ENCODE peak calls at places on chromosomes 6 and 20, in five cellular contexts. Q is astrocyte, G is IMR-90, W is mesenchymal stem cell, F is endothelial cell of umbilical vein. K is an unnamed sample.

GRCh38 chr6:137968901-137969300 is 101.8 kb downstream of the TNFAIP3 start:
- DNase-seq in Q (no peak), W (no peak), G (no peak), F (no peak), K (no peak)

GRCh38 chr6:152309648-152310047 is 327.5 kb downstream of the SYNE1 start:
- DNase-seq in Q (peak; percentile 59), W (no peak), F (no peak), G (no peak), K (no peak)

GRCh38 chr6:36848658-36849441 is 9.6 kb upstream of the CPNE5 start:
- DNase-seq in Q (no peak), G (no peak), W (no peak), F (peak; percentile 48), K (no peak)

GRCh38 chr6:11791354-11792107 is 12.9 kb upstream of the ADTRP start:
- DNase-seq in G (peak; percentile 55), F (no peak), W (no peak), Q (no peak), K (no peak)

GRCh38 chr6:23329091-23329490 is 759.7 kb downstream of the HDGFL1 start:
- DNase-seq in G (no peak), F (no peak), Q (no peak), W (no peak), K (no peak)

GRCh38 chr6:113907107-113907506 is 50.0 kb downstream of the MARCKS start:
- DNase-seq in W (no peak), G (no peak), Q (no peak), F (peak; percentile 43), K (no peak)

GRCh38 chr6:75275067-75275466 is 9.5 kb downstream of the TMEM30A start:
- DNase-seq in F (peak; percentile 47), Q (peak; percentile 97), W (peak; percentile 89), G (peak; percentile 97), K (no peak)

GRCh38 chr20:48676125-48676524 is 151.7 kb downstream of the PREX1 start:
- DNase-seq in Q (no peak), F (no peak), G (no peak), W (no peak), K (no peak)

GRCh38 chr20:35171753-35172433 is at the start of gene PROCR:
- DNase-seq in Q (peak; percentile 91), W (peak; percentile 93), F (peak; percentile 98), G (peak; percentile 90), K (peak; percentile 94)

GRCh38 chr20:37309941-37310590 is 20.6 kb downstream of the MANBAL start:
- DNase-seq in F (no peak), Q (no peak), W (peak; percentile 30), G (no peak), K (no peak)

GRCh38 chr6:153131037-153131981 is at the start of gene RGS17:
- DNase-seq in Q (peak; percentile 55), F (peak; percentile 57), G (peak; percentile 73), W (peak; percentile 80), K (no peak)

GRCh38 chr6:34234667-34235604 is 1.7 kb upstream of the HMGA1 start:
- DNase-seq in F (no peak), Q (no peak), W (no peak), G (no peak), K (no peak)

GRCh38 chr6:170137176-170137891 is 153.5 kb downstream of the DLL1 start:
- DNase-seq in Q (no peak), G (no peak), F (no peak), W (no peak), K (no peak)

GRCh38 chr6:159002432-159003160 is 2.6 kb upstream of the RSPH3 start:
- DNase-seq in G (peak; percentile 61), Q (peak; percentile 67), F (no peak), W (peak; percentile 20), K (no peak)
- H3K4me2 ChIP-seq in G (no peak overlapping the region), Q (peak overlapping the region; percentile 49), F (no peak overlapping the region), W (no peak overlapping the region), K (peak overlapping the region; percentile 3)

DNA sequence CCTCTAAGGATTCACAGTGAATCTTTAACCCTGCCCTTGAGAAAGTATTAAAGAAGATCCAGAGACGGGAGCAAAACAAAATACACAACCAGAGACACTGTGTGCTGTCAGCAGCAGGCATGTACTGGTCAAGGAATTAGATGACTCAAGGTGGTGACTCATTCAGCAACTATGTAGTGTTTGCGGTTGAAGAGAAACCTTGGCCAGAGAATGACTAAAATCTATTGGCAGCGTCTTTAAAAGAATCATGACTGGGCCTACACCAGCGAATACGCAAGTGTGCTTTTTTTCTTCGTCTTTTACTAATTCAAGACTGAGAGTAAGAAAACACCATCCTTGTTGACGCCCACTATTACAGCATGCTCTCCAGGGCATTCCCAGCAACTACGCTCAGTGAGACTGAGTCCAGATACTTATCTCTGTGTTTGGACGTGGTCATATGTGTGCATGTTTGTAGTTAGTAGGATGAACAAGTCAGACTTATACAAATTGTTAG is 72.4 kb upstream of the BACH2 start:
- DNase-seq in Q (peak; percentile 100), F (peak; percentile 98), G (peak; percentile 100), W (peak; percentile 100), K (peak; percentile 98)
- H3K4me2 ChIP-seq in Q (peak overlapping the region; percentile 73), F (peak overlapping the region; percentile 59), G (peak overlapping the region; percentile 33), W (no peak overlapping the region), K (peak overlapping the region; percentile 70)

GRCh38 chr6:121480099-121480713 is 44.8 kb downstream of the GJA1 start:
- DNase-seq in F (no peak), Q (no peak), W (no peak), G (no peak), K (no peak)

GRCh38 chr6:121482004-121482693 is 46.7 kb downstream of the GJA1 start:
- DNase-seq in W (peak; percentile 18), Q (peak; percentile 87), F (peak; percentile 89), G (peak; percentile 87), K (peak; percentile 45)

GRCh38 chr6:121482751-121483150 is 47.3 kb downstream of the GJA1 start:
- DNase-seq in G (no peak), F (no peak), Q (no peak), W (no peak), K (no peak)

GRCh38 chr6:121479486-121480098 is 44.1 kb downstream of the GJA1 start:
- DNase-seq in F (no peak), Q (no peak), G (no peak), W (no peak), K (no peak)

DNA sequence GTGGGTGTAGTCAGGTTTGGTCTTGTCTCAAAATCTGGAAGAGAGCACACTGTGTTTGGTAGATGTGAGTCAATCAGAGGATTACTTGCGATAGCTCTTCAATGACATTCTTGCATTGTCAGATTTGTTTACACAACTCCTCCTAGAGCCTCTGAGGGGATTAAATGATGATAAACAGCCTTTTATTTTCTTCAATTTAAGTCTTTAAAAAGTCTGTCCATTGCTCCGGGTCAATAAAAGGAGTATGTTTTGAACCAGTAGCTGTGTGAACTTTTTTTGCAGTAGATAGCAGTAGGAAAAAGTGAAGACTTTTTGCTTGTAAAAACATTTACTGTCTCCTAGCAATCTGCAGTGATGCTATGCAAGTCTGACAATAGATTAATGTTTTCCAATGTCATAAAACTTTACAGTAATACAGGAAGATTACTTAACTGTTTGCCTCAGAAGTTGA is 49.9 kb downstream of the GJA1 start:
- DNase-seq in G (peak; percentile 14), W (peak; percentile 65), F (peak; percentile 51), Q (no peak), K (no peak)
- H3K4me2 ChIP-seq in G (no peak overlapping the region), W (no peak overlapping the region), F (no peak overlapping the region), Q (no peak overlapping the region), K (peak overlapping the region; percentile 57)

GRCh38 chr20:64107736-64108457 is 532 bp upstream of the NPBWR2 start:
- DNase-seq in Q (no peak), F (no peak), G (no peak), W (no peak), K (no peak)

GRCh38 chr20:64110411-64111068 is 3.2 kb upstream of the NPBWR2 start:
- DNase-seq in W (no peak), F (no peak), Q (no peak), G (no peak), K (no peak)

GRCh38 chr20:64109390-64109747 is 2.0 kb upstream of the NPBWR2 start:
- DNase-seq in Q (no peak), G (no peak), F (no peak), W (no peak), K (no peak)

GRCh38 chr20:64108731-64109389 is 1.5 kb upstream of the NPBWR2 start:
- DNase-seq in W (no peak), Q (no peak), F (no peak), G (no peak), K (no peak)

DNA sequence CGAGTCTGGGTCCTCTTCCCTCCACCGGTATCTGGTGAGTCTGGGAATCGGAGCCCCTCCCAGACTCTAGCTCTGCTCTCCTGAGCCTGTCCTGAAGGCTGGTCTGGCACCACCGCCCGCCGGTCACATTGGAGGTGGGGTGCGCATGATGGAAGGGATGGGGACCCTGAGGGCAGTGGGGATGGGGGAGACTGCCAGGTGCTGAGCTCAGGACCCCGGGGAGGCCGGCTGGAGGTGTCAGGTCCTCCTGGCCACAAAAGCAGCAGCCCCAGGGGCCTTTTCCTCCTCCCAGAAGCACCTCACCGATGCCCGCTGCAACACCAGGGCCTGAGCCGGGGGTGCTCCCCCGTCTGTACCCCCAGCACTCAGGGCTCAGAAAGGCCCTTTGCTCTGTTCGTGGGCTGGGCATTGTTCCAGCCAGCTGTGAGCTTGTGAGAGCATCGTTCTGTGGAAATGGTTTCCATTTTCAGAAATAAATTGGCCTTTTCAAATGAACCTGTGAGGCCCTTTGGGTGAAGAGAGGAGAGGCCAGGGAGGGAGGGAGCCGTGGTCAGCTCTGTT is 2.5 kb upstream of the NPBWR2 start:
- DNase-seq in Q (no peak), F (no peak), G (no peak), W (no peak), K (no peak)
- H3K4me2 ChIP-seq in Q (no peak overlapping the region), F (no peak overlapping the region), G (no peak overlapping the region), W (no peak overlapping the region), K (no peak overlapping the region)

GRCh38 chr20:2998728-2999127 is 44.7 kb upstream of the GNRH2 start:
- DNase-seq in G (no peak), Q (no peak), W (no peak), F (no peak), K (no peak)

GRCh38 chr20:3000852-3001523 is 42.4 kb upstream of the GNRH2 start:
- DNase-seq in F (peak; percentile 80), G (peak; percentile 75), W (peak; percentile 77), Q (peak; percentile 29), K (no peak)

GRCh38 chr20:3003416-3003815 is 40.0 kb upstream of the GNRH2 start:
- DNase-seq in G (no peak), Q (no peak), F (no peak), W (no peak), K (no peak)
- H3K4me2 ChIP-seq in G (no peak overlapping the region), Q (no peak overlapping the region), F (no peak overlapping the region), W (no peak overlapping the region), K (no peak overlapping the region)

GRCh38 chr6:88135578-88136114 is 30.5 kb downstream of the CNR1 start:
- DNase-seq in G (no peak), Q (no peak), F (no peak), W (no peak), K (no peak)
- H3K4me2 ChIP-seq in G (no peak overlapping the region), Q (no peak overlapping the region), F (no peak overlapping the region), W (no peak overlapping the region), K (no peak overlapping the region)

GRCh38 chr6:43091592-43091991 is 15.5 kb downstream of the PTK7 start:
- DNase-seq in W (no peak), G (no peak), F (no peak), Q (no peak), K (no peak)
- H3K4me2 ChIP-seq in W (no peak overlapping the region), G (no peak overlapping the region), F (peak overlapping the region; percentile 57), Q (no peak overlapping the region), K (no peak overlapping the region)

DNA sequence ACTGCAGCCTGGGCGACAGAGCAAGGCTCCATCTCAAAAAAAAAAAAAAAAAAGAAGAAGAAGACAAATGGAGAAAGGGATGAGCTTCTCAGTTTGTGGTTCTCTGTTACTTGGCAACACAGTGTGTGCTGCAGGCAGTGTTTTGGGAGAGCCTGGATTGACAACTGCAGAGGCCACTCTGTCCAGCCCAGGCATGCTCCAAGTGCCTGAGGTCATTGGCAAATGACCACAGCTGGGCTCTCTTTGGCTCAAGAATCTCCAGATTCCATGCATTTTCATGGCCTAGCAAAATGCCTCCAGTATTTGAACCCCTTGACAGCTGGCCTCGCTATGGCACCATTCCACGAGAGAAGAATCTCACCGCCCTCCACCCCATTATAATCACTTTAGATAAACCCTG is 126.2 kb downstream of the ANKRD60 start:
- DNase-seq in W (no peak), G (no peak), Q (peak; percentile 75), F (no peak), K (no peak)
- H3K4me2 ChIP-seq in W (no peak overlapping the region), G (no peak overlapping the region), Q (peak overlapping the region; percentile 33), F (no peak overlapping the region), K (peak overlapping the region; percentile 42)